ENCODE peak calls at places on chromosomes 4 and X, in six cellular contexts. A is PC-9, J is psoas muscle, K is tibial artery, R is heart left ventricle, N is sigmoid colon. Z is an unnamed sample.
A peak's percentile ranks its signal among the peaks of the same experiment; 100 is the strongest.

GRCh38 chr4:110088670-110089069 is 109.7 kb downstream of the ELOVL6 start:
- DNase-seq in K (no peak), R (no peak), J (no peak), A (no peak), N (no peak), Z (no peak)

GRCh38 chr4:1749826-1750225 is 28.5 kb downstream of the TACC3 start:
- DNase-seq in N (no peak), R (no peak), A (no peak), J (no peak), K (no peak), Z (no peak)

GRCh38 chr4:146072381-146072780 is 103.1 kb upstream of the LSM6 start:
- DNase-seq in J (no peak), N (no peak), R (no peak), A (no peak), K (no peak), Z (no peak)

GRCh38 chrX:117325706-117326105 is 790.9 kb downstream of the KLHL13 start:
- DNase-seq in J (no peak), N (no peak), R (no peak), A (no peak), K (no peak), Z (no peak)

GRCh38 chrX:290476-291166 is 9.4 kb downstream of the PLCXD1 start:
- DNase-seq in R (no peak), K (no peak), N (peak; percentile 66), J (no peak), A (no peak), Z (no peak)

GRCh38 chr4:152325831-152326230 is 210.1 kb downstream of the FBXW7 start:
- DNase-seq in N (no peak), K (no peak), R (no peak), J (no peak), A (peak; percentile 62), Z (peak; percentile 95)

GRCh38 chr4:139872274-139872673 is 206.7 kb downstream of the MGST2 start:
- DNase-seq in R (no peak), K (no peak), A (peak; percentile 83), N (no peak), J (no peak), Z (peak; percentile 96)

GRCh38 chr4:101835121-101835904 is 44.8 kb downstream of the BANK1 start:
- DNase-seq in N (peak; percentile 72), K (no peak), R (no peak), A (peak; percentile 49), J (no peak), Z (peak; percentile 21)

GRCh38 chr4:113405874-113406722 is 355.4 kb downstream of the CAMK2D start:
- DNase-seq in N (no peak), R (no peak), A (no peak), J (no peak), K (no peak), Z (no peak)

GRCh38 chr4:182680196-182680771 is 236.9 kb downstream of the DCTD start:
- DNase-seq in A (no peak), R (peak; percentile 69), N (peak; percentile 67), K (no peak), J (peak; percentile 54), Z (no peak)

GRCh38 chrX:51459125-51459524 is 37.3 kb downstream of the NUDT11 start:
- DNase-seq in K (no peak), A (no peak), N (no peak), R (no peak), J (no peak), Z (no peak)
- TF ChIP-seq CTCF in K (no peak), A (peak; percentile 48), N (no peak), R (peak; percentile 21), J (peak; percentile 26), Z (peak; percentile 64)

GRCh38 chr4:22512306-22512705 is 3.6 kb downstream of the ADGRA3 start:
- DNase-seq in J (no peak), N (no peak), R (no peak), A (no peak), K (no peak), Z (no peak)
- H3K4me1 ChIP-seq in J (peaks cover 50% of the 10 kb centered on the region), N (peaks cover 45% of the 10 kb centered on the region), R (no peaks in the 10 kb centered on the region), A (peaks cover 39% of the 10 kb centered on the region), K (peaks cover 11% of the 10 kb centered on the region), Z (peaks cover 10% of the 10 kb centered on the region)

GRCh38 chrX:5236096-5236495 is 992.6 kb downstream of the NLGN4X start:
- DNase-seq in A (no peak), N (no peak), K (no peak), R (no peak), J (no peak), Z (no peak)
- TF ChIP-seq CTCF in A (peak; percentile 60), N (no peak), K (peak; percentile 7), R (no peak), J (no peak), Z (no peak)

GRCh38 chr4:53309321-53310020 is 56.4 kb downstream of the SCFD2 start:
- DNase-seq in A (no peak), N (no peak), J (no peak), K (no peak), R (no peak), Z (no peak)
- H3K4me1 ChIP-seq in A (no peaks in the 10 kb centered on the region), N (no peaks in the 10 kb centered on the region), J (no peaks in the 10 kb centered on the region), K (no peaks in the 10 kb centered on the region), R (no peaks in the 10 kb centered on the region), Z (no peaks in the 10 kb centered on the region)

DNA sequence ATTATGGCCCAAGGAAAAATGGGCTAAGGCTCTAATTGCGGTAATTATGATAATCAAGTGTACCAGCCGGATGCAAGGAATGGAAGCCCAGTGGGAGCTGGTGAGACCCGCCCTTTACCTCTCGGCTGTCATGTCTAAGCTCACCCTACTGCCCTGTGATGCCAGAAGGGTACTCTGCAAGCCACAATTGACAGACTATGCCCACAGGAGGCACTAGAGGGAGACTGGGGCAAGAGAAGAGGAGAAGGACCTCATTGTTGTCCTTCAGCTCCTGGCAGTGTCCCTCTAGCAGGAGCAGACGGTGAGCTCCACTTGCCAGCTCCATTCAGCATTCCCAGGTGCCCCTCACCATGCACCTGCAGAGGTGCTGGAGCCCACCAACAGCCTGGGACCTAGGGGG is 141.8 kb downstream of the SMIM20 start:
- DNase-seq in K (no peak), R (no peak), J (no peak), A (no peak), N (no peak), Z (no peak)
- TF ChIP-seq CTCF in K (no peak), R (no peak), J (no peak), A (no peak), N (no peak), Z (no peak)